ENCODE peak calls at places on chromosomes 1 and 21, in four cellular contexts. C is Panc1; Z is naive thymus-derived CD4-positive, alpha-beta T cell; U is OCI-LY7. J is an unnamed sample. For H3K9me3, the result is how much of the 10 kb centered on the place peaks cover.

GRCh38 chr1:112298558-112298957 is 97.5 kb upstream of the CTTNBP2NL start:
- DNase-seq in Z (no peak), U (peak), C (peak), J (no peak)

GRCh38 chr21:26297856-26298255 is 127.3 kb upstream of the APP start:
- DNase-seq in Z (no peak), C (no peak), U (no peak), J (no peak)

GRCh38 chr1:234967121-234967520 is 161.5 kb downstream of the TOMM20 start:
- DNase-seq in U (no peak), Z (no peak), C (no peak), J (no peak)

GRCh38 chr1:182795563-182796228 is 6.1 kb downstream of the NPL start:
- DNase-seq in Z (no peak), C (no peak), U (peak), J (no peak)

GRCh38 chr1:182930985-182931384 is 22.0 kb downstream of the SHCBP1L start:
- DNase-seq in C (no peak), Z (no peak), U (no peak), J (no peak)

GRCh38 chr1:88802950-88803349 is 88.4 kb downstream of the GTF2B start:
- DNase-seq in U (no peak), C (no peak), Z (no peak), J (no peak)

GRCh38 chr1:209648931-209649776 is 3.1 kb downstream of the LAMB3 start:
- DNase-seq in Z (no peak), C (peak), U (no peak), J (no peak)

GRCh38 chr1:54949971-54950360 is 30.5 kb upstream of the TMEM61 start:
- DNase-seq in U (no peak), C (no peak), Z (no peak), J (no peak)

GRCh38 chr1:164891615-164892014 is 332.6 kb downstream of the PBX1 start:
- DNase-seq in Z (no peak), U (no peak), C (no peak), J (no peak)

GRCh38 chr1:6152882-6153281 is 27.2 kb downstream of the CHD5 start:
- DNase-seq in Z (no peak), U (no peak), C (no peak), J (no peak)

GRCh38 chr1:227896710-227897655 is 50.7 kb downstream of the WNT9A start:
- DNase-seq in Z (no peak), U (no peak), C (no peak), J (peak)

GRCh38 chr1:107875689-107876088 is 89.3 kb downstream of the VAV3 start:
- DNase-seq in C (no peak), U (no peak), Z (no peak), J (no peak)

GRCh38 chr1:208150810-208151458 is 93.2 kb downstream of the PLXNA2 start:
- DNase-seq in U (no peak), Z (no peak), C (no peak), J (no peak)

GRCh38 chr1:231134624-231135023 is 27.2 kb upstream of the TRIM67 start:
- DNase-seq in U (no peak), Z (no peak), C (no peak), J (no peak)

GRCh38 chr1:119662034-119662437 is 14.0 kb upstream of the ZNF697 start:
- DNase-seq in C (no peak), U (no peak), Z (no peak), J (no peak)

GRCh38 chr1:101996830-101997485 is at the start of gene OLFM3:
- DNase-seq in C (no peak), Z (no peak), U (no peak), J (no peak)

GRCh38 chr1:204442376-204443259 is 31.0 kb upstream of the PPP1R15B start:
- DNase-seq in Z (no peak), U (no peak), C (no peak), J (no peak)

GRCh38 chr21:42332557-42332956 is 17.3 kb upstream of the TFF3 start:
- DNase-seq in U (no peak), Z (no peak), C (no peak), J (no peak)

GRCh38 chr21:39671986-39672385 is 59.2 kb downstream of the B3GALT5 start:
- DNase-seq in C (no peak), Z (no peak), U (no peak), J (no peak)

GRCh38 chr1:67830928-67831596 is 2.2 kb downstream of the GNG12 start:
- DNase-seq in U (no peak), C (no peak), Z (no peak), J (no peak)

GRCh38 chr1:225735252-225736149 is 42.1 kb upstream of the SRP9 start:
- DNase-seq in Z (no peak), U (no peak), C (peak), J (no peak)

GRCh38 chr1:203103201-203103600 is 17.4 kb upstream of the MYOG start:
- DNase-seq in U (no peak), C (no peak), Z (no peak), J (no peak)

GRCh38 chr1:32992489-32993214 is 28.0 kb upstream of the RNF19B start:
- DNase-seq in C (no peak), U (peak), Z (no peak), J (peak)

GRCh38 chr1:17177654-17178053 is 27.3 kb upstream of the PADI1 start:
- DNase-seq in C (no peak), U (no peak), Z (no peak), J (no peak)

GRCh38 chr1:202068596-202068995 is 54.1 kb upstream of the GPR37L1 start:
- DNase-seq in Z (no peak), C (no peak), U (no peak), J (no peak)

GRCh38 chr1:3507636-3508275 is 53.3 kb downstream of the ARHGEF16 start:
- DNase-seq in U (no peak), Z (no peak), C (no peak), J (no peak)

GRCh38 chr1:204507317-204508105 is 8.7 kb upstream of the MDM4 start:
- DNase-seq in C (no peak), U (peak), Z (no peak), J (no peak)

GRCh38 chr1:27007909-27008582 is 4.6 kb downstream of the TENT5B start:
- DNase-seq in Z (no peak), U (no peak), C (no peak), J (no peak)

GRCh38 chr1:20210736-20211405 is 24.6 kb upstream of the PLA2G2C start:
- DNase-seq in Z (no peak), U (no peak), C (no peak), J (no peak)

GRCh38 chr1:201916649-201917249 is 28.1 kb downstream of the SHISA4 start:
- DNase-seq in Z (no peak), U (no peak), C (no peak), J (no peak)

GRCh38 chr1:245079021-245079609 is 75.7 kb upstream of the KIF26B start:
- DNase-seq in Z (no peak), C (no peak), U (peak), J (no peak)

GRCh38 chr21:38081663-38082062 is 165.4 kb upstream of the KCNJ6 start:
- DNase-seq in Z (no peak), U (no peak), C (no peak), J (no peak)

DNA sequence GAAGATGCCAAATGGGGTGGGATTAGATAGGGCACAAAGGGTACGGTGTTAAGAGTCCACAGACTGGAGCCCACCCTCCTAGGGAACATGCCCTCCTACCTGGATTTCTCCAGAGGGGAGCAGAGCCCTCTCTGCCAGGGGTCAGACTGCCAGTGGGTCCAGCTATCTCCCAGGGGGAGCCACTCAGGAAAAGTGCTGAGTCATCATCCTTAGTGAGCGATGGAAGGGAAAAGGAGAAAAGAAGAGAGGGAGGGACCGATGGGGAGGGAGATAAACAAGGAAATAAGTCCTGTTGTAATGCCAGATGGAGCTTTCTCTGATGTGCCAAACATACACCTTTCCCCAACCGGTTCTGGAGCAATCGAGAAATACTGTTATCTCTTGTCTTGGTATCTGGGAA is 30.4 kb upstream of the CYP4B1 start:
- DNase-seq in C (no peak), U (no peak), Z (no peak), J (no peak)
- H3K9me3 ChIP-seq in C (under half), U (under half), Z (under half), J (under half)

GRCh38 chr21:27779604-27780003 is 812.7 kb upstream of the ADAMTS5 start:
- DNase-seq in C (no peak), Z (no peak), U (no peak), J (no peak)
- H3K9me3 ChIP-seq in C (under half), Z (under half), U (under half), J (under half)

DNA sequence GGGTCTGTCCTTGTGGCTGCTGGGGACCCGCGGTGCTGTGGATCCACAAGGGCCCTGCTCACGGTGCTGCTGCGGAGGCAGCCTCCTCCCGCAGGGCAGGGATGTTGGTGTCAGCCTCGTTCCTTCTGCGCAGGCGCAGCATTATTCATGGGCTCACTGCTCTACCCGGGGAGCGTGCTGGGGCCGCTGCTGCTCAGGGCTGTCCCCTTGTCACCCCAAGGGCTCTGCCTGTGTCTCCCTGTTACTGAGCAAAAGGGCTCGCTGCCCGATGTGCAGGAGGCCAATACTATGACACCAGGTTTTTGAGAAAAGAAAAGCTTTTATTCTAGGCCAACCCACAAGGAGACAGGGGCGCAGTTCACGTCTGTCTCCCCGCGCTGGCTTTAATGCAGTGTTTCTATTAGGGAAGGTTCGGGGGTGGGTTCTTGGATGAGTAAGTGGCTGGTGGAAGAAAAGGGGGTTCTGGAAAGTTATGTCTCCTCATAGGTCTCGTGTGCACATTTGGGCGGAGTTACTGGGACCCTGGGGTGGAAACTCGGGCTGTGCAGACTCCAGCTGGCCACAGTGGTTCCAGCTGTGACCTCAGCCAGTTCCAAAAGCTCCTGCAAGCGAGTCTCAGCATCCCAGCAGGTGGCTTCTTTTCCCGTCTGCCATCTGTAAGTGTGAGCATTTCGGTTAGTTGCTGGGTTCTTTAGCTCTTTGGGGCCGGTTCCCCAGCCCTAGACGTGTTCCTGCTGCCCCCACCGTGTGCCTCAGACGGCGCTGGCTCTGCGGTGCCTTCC is 40.8 kb upstream of the LRRC3 start:
- DNase-seq in U (no peak), Z (no peak), C (no peak), J (no peak)
- H3K9me3 ChIP-seq in U (under half), Z (under half), C (under half), J (under half)

DNA sequence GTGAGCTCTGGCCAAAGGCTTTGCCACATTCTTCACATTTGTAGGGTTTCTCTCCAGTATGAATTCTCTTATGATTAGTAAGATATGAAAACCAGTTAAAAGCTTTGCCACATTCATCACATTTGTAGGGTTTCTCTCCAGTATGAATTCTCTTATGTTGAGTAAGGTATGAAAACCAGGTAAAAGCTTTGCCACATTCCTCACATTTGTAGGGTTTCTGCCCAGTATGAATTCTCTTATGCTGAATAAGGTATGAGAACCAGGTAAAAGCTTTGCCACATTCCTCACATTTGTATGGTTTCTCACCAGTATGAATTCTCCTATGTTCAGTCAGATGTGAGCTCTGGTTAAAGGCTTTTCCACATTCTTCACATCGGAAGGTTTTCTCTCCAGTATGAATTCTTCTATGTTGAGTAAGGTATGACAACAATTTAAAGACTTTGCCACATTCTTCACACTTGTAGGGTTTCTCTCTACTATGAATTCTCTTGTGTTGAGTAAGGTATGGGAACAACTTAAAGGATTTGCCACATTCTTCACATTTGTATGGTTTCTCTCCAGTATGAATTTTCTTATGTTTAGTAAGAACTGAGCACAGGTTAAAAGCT is 20.7 kb downstream of the ZNF695 start:
- DNase-seq in C (no peak), U (no peak), Z (no peak), J (no peak)
- H3K9me3 ChIP-seq in C (half or more), U (half or more), Z (under half), J (under half)

DNA sequence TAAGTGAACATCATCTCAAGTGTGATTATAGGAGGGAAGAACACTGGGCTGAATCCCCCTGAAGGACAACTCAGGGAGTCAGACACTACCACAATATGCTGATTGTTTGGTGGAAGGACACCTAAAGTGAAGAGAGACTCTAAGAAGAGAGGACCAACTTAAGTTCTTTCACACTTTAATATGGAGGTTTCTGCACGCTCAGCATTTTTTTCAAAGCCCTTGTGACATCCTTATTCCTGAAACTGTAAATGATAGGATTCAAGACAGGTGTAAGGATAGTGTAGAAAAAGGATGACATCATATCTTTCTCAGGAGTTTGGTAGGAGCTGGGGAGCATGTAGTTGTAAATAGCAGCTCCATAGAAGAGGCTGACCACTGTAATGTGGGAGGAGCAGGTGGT is 4.8 kb downstream of the OR2T10 start:
- DNase-seq in U (no peak), Z (no peak), C (no peak), J (no peak)
- H3K9me3 ChIP-seq in U (under half), Z (under half), C (under half), J (under half)

J was measured in T-helper 17 cell.